ENCODE peak calls at places on chromosomes 4 and X, in four cellular contexts. H, D, I and W are unnamed samples.
A peak's percentile ranks its signal among the peaks of the same experiment; 100 is the strongest.

GRCh38 chrX:110401142-110401541 is 42.5 kb downstream of the RTL9 start:
- DNase-seq in H (no peak), I (no peak), D (no peak), W (no peak)

GRCh38 chr4:7557447-7557846 is 122.7 kb upstream of the PSAPL1 start:
- DNase-seq in D (peak; percentile 16), H (no peak), I (no peak), W (no peak)

GRCh38 chr4:73669410-73670183 is 49.4 kb upstream of the RASSF6 start:
- DNase-seq in I (no peak), D (peak; percentile 81), H (peak; percentile 31), W (no peak)

GRCh38 chr4:38323141-38323634 is 340.8 kb upstream of the KLF3 start:
- DNase-seq in I (no peak), D (no peak), H (no peak), W (no peak)

GRCh38 chr4:165131247-165131832 is 18.7 kb upstream of the TMEM192 start:
- DNase-seq in D (peak; percentile 71), I (peak; percentile 33), H (peak; percentile 22), W (peak; percentile 80)

GRCh38 chr4:54586343-54586953 is 71.3 kb upstream of the KIT start:
- DNase-seq in D (peak; percentile 2), H (no peak), I (no peak), W (no peak)

GRCh38 chr4:8200302-8200975 is 1.3 kb downstream of the SH3TC1 start:
- DNase-seq in I (no peak), D (peak; percentile 80), H (no peak), W (peak; percentile 21)

GRCh38 chr4:165600959-165601674 is 222.3 kb downstream of the CPE start:
- DNase-seq in I (no peak), D (no peak), H (no peak), W (no peak)

GRCh38 chrX:39149761-39150160 is 348.5 kb downstream of the MID1IP1 start:
- DNase-seq in D (peak; percentile 72), I (peak; percentile 43), H (peak; percentile 40), W (peak; percentile 46)

GRCh38 chrX:150446995-150447394 is 83.9 kb downstream of the MAMLD1 start:
- DNase-seq in I (no peak), D (peak; percentile 5), H (no peak), W (no peak)

GRCh38 chr4:23091674-23092073 is 398.9 kb downstream of the GBA3 start:
- DNase-seq in I (no peak), D (no peak), H (no peak), W (no peak)

GRCh38 chr4:187006189-187006618 is 282.5 kb upstream of the FAT1 start:
- DNase-seq in D (peak; percentile 75), I (no peak), H (no peak), W (no peak)

GRCh38 chr4:26772096-26772495 is 88.5 kb upstream of the STIM2 start:
- DNase-seq in I (no peak), H (no peak), D (no peak), W (no peak)

GRCh38 chr4:151689211-151689991 is 71.4 kb downstream of the GATB start:
- DNase-seq in I (no peak), H (no peak), D (no peak), W (no peak)

DNA sequence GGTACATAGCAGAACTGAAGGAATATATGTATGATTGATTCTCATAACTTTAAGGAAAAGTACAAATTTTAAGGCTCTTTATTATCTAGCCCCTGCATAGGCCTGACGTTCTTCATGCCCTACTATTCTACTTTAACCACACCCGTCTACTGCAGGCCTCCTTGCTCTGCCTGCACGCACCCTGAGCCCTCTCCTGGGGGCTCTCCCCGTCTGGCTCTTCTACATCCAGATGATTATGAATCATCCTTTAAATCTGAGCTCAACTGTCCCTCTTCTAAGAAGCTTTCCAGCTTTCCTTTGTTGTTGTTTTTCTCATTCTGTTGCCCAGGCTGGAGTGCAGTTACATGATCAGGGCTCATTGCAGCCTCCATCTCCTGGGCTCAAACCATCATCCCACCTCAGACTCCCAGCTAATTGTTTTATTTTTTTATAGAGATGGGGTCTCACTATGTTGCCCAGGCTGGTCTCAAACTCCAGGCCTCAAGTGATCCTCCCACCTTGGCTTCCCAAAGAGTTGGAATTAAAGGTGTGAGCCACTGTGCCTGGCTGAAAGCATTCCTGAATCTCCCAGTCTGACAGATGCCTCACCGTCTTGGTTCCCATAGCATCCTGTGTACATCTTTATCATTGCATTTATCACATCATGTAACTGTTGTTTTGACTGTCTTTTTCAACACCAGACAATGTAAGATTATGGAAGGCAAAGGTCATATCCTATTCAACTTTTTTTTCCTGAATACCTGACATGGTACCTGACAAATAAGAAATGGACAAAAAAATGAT is 89.2 kb downstream of the WDFY3 start:
- DNase-seq in D (peak; percentile 29), I (no peak), H (no peak), W (no peak)
- H3K27ac ChIP-seq in D (no peak overlapping the region), I (no peak overlapping the region), H (no peak overlapping the region), W (no peak overlapping the region)

DNA sequence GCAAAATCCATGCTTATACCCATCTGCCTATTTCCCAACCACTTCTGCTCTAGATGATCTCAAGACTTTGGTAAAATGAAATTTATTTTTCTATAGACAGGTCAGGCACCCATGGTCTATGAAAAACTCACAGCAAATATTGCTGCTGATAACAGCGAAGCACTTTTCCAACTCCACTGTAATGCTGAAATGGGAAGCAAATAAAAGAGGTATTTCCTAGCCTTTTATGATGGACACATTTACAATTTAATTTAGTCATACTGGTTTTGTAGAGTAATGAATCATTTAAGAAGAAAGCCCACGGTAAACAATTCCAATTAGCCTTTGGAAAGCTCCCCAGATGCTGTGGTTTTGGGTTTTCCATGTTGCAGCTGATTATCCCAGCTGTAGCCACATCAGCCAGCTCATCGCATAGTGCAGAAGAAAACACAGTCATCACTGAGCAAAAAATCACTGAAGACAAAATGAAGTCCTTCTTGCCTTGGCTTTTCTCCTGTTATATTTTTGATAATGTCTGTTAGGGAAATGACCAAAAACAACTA is 193.2 kb upstream of the C1QTNF7 start:
- DNase-seq in D (peak; percentile 90), H (no peak), I (no peak), W (no peak)
- H3K27ac ChIP-seq in D (no peak overlapping the region), H (no peak overlapping the region), I (no peak overlapping the region), W (no peak overlapping the region)

GRCh38 chr4:156673483-156673882 is 298.1 kb downstream of the PDGFC start:
- DNase-seq in H (no peak), I (no peak), D (peak; percentile 22), W (no peak)

GRCh38 chr4:156677656-156678055 is 293.9 kb downstream of the PDGFC start:
- DNase-seq in I (no peak), D (no peak), H (no peak), W (no peak)

GRCh38 chr4:156672924-156673323 is 298.7 kb downstream of the PDGFC start:
- DNase-seq in D (no peak), I (no peak), H (no peak), W (no peak)

GRCh38 chr4:156677136-156677535 is 294.5 kb downstream of the PDGFC start:
- DNase-seq in H (no peak), I (peak; percentile 35), D (peak; percentile 52), W (no peak)

GRCh38 chr4:156676116-156676851 is 295.3 kb downstream of the PDGFC start:
- DNase-seq in D (no peak), H (no peak), I (no peak), W (no peak)
- H3K27ac ChIP-seq in D (no peak overlapping the region), H (no peak overlapping the region), I (no peak overlapping the region), W (no peak overlapping the region)

DNA sequence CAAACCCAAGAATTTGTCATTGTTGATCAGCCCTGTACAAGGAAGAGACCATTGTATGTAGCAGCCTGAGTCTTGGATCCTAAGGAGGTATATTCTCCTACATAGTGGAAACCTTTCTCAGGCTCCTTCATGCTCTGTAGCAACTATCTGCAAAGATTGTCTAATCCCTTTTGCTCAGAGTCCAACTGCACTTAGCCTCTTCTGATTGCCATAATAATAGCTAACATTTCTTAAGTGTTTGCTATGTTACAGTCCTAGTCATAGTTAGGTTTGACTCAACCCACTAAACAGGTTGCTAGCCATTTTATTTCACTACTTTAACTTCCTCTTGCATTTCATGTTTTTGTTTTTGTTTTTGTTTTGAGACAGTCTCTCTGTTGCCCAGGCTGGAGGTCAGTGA is 50.8 kb upstream of the SLC16A2 start:
- DNase-seq in H (no peak), I (no peak), D (no peak), W (no peak)
- H3K27ac ChIP-seq in H (no peak overlapping the region), I (no peak overlapping the region), D (no peak overlapping the region), W (no peak overlapping the region)

GRCh38 chr4:184413227-184414064 is 60.9 kb downstream of the IRF2 start:
- DNase-seq in I (no peak), H (no peak), D (no peak), W (no peak)
- H3K27ac ChIP-seq in I (no peak overlapping the region), H (no peak overlapping the region), D (peak overlapping the region; percentile 52), W (peak overlapping the region; percentile 9)

DNA sequence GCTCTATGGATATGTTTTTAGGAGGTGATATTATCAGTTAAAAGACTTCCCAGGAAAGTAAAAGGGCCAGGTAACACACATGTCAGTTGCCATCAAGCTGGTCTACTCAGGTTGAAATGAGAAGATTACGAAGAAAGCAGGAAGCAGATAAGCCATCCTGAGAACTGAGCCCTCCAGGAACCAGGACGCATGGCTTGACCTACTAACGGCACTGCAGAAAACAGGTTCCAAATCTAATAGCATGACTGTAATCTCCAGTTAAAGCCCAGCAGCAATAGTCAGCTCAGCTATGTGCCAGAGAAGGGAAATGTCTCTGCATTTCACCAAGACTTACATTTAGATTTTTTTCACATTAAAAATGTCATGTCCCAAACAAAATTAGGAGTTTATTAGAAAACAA is 77.9 kb downstream of the APBB2 start:
- DNase-seq in I (no peak), H (no peak), D (no peak), W (no peak)
- H3K27ac ChIP-seq in I (no peak overlapping the region), H (no peak overlapping the region), D (no peak overlapping the region), W (no peak overlapping the region)

DNA sequence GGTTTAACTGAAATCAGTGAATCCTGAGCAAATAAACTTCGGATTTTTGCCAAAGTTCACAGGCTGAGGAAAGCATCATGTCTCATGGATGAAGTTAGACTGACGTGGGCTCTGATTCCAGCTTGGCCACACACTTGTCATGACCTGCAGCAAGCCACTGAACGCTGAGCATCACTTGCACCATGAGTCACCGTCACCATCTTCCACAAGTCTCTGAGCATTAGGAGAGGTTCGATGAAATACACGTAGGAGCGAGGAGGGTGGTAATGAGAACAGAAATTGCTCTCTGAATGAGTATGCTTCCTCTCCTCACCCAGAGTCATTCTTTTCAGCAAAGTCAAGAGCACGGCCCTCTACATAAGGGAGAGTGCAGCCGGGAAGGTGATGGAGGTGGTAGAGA is 3.8 kb upstream of the TRIML2 start:
- DNase-seq in H (no peak), I (no peak), D (no peak), W (no peak)
- H3K27ac ChIP-seq in H (no peak overlapping the region), I (no peak overlapping the region), D (no peak overlapping the region), W (no peak overlapping the region)